ENCODE peak calls at places on chromosomes 5 and 9, in nine cellular contexts. W is dorsolateral prefrontal cortex, L is tibial artery, H is prostate gland, F is HepG2, N is body of pancreas, E is endodermal cell, P is pancreas, V is endothelial cell of umbilical vein. B is an unnamed sample.
A peak's percentile ranks its signal among the peaks of the same experiment; 100 is the strongest.

GRCh38 chr9:34503406-34503805 is 19.4 kb downstream of the ENHO start:
- DNase-seq in W (no peak), L (no peak), H (peak; percentile 79), F (no peak), N (no peak), E (no peak), P (no peak), V (no peak), B (no peak)

GRCh38 chr5:77641963-77642589 is 3.6 kb upstream of the OTP start:
- DNase-seq in W (no peak), L (no peak), H (no peak), F (no peak), N (no peak), E (no peak), P (no peak), V (no peak), B (no peak)

GRCh38 chr5:133942589-133943474 is 25.6 kb downstream of the C5orf15 start:
- DNase-seq in W (no peak), L (peak; percentile 60), H (peak; percentile 61), F (no peak), N (no peak), E (peak; percentile 17), P (no peak), V (no peak), B (no peak)

GRCh38 chr5:149487672-149488071 is 63.6 kb downstream of the CSNK1A1 start:
- DNase-seq in W (no peak), L (no peak), H (no peak), F (no peak), N (no peak), E (no peak), P (no peak), V (no peak), B (no peak)

GRCh38 chr5:81208904-81209303 is 24.2 kb upstream of the CKMT2 start:
- DNase-seq in W (no peak), L (no peak), H (no peak), F (no peak), N (no peak), E (no peak), P (no peak), V (no peak), B (no peak)

GRCh38 chr5:171957591-171958251 is 48.7 kb downstream of the FBXW11 start:
- DNase-seq in W (no peak), L (no peak), H (peak; percentile 51), F (peak; percentile 35), N (peak; percentile 50), E (no peak), P (no peak), V (no peak), B (no peak)

GRCh38 chr9:19255821-19256220 is 25.3 kb downstream of the DENND4C start:
- DNase-seq in W (no peak), L (no peak), H (no peak), F (no peak), N (no peak), E (no peak), P (no peak), V (no peak), B (no peak)

GRCh38 chr9:126773004-126773607 is 31.7 kb upstream of the ZBTB43 start:
- DNase-seq in W (no peak), L (no peak), H (no peak), F (peak; percentile 32), N (no peak), E (peak; percentile 85), P (no peak), V (no peak), B (no peak)

GRCh38 chr5:13350754-13351153 is 593.7 kb downstream of the DNAH5 start:
- DNase-seq in W (no peak), L (no peak), H (no peak), F (no peak), N (no peak), E (no peak), P (no peak), V (no peak), B (no peak)

GRCh38 chr5:97534166-97534565 is 351.1 kb upstream of the RIOK2 start:
- DNase-seq in W (no peak), L (no peak), H (peak; percentile 20), F (peak; percentile 42), N (peak; percentile 18), E (peak; percentile 66), P (no peak), V (peak; percentile 75), B (no peak)

GRCh38 chr9:7300484-7300883 is 499.1 kb downstream of the DMAC1 start:
- DNase-seq in W (no peak), L (no peak), H (no peak), F (no peak), N (no peak), E (no peak), P (no peak), V (no peak), B (no peak)

GRCh38 chr9:97507585-97507984 is 6.1 kb downstream of the TMOD1 start:
- DNase-seq in W (no peak), L (no peak), H (no peak), F (no peak), N (no peak), E (no peak), P (no peak), V (no peak), B (no peak)

GRCh38 chr5:164235176-164235914 is 729.9 kb downstream of the MAT2B start:
- DNase-seq in W (no peak), L (no peak), H (no peak), F (no peak), N (no peak), E (no peak), P (no peak), V (peak; percentile 88), B (no peak)

GRCh38 chr5:125134216-125135081 is 388.0 kb upstream of the ZNF608 start:
- DNase-seq in W (no peak), L (no peak), H (no peak), F (no peak), N (no peak), E (no peak), P (no peak), V (peak; percentile 30), B (no peak)

GRCh38 chr9:73839471-73839870 is 657.7 kb upstream of the RORB start:
- DNase-seq in W (no peak), L (no peak), H (no peak), F (no peak), N (no peak), E (no peak), P (no peak), V (no peak), B (no peak)

GRCh38 chr5:61744690-61745619 is 412.9 kb downstream of the ZSWIM6 start:
- DNase-seq in W (no peak), L (no peak), H (peak; percentile 34), F (peak; percentile 3), N (peak; percentile 13), E (no peak), P (no peak), V (no peak), B (no peak)

GRCh38 chr5:173341911-173342535 is 13.8 kb upstream of the STC2 start:
- DNase-seq in W (no peak), L (no peak), H (no peak), F (no peak), N (no peak), E (peak; percentile 73), P (no peak), V (no peak), B (no peak)

GRCh38 chr5:100647461-100648230 is 112.5 kb downstream of the FAM174A start:
- DNase-seq in W (peak; percentile 15), L (no peak), H (peak; percentile 67), F (no peak), N (peak; percentile 61), E (no peak), P (peak; percentile 69), V (peak; percentile 6), B (no peak)

GRCh38 chr9:38235244-38235643 is 157.3 kb upstream of the ALDH1B1 start:
- DNase-seq in W (no peak), L (no peak), H (no peak), F (no peak), N (no peak), E (no peak), P (no peak), V (no peak), B (no peak)

GRCh38 chr5:56314536-56314935 is 81.4 kb upstream of the ANKRD55 start:
- DNase-seq in W (no peak), L (no peak), H (no peak), F (peak; percentile 21), N (peak; percentile 33), E (peak; percentile 64), P (peak; percentile 46), V (no peak), B (no peak)
- TF ChIP-seq CTCF in W (no peak), L (peak; percentile 44), H (no peak), F (peak; percentile 59), N (no peak), E (peak; percentile 71), P (no peak), V (no peak), B (no peak)

DNA sequence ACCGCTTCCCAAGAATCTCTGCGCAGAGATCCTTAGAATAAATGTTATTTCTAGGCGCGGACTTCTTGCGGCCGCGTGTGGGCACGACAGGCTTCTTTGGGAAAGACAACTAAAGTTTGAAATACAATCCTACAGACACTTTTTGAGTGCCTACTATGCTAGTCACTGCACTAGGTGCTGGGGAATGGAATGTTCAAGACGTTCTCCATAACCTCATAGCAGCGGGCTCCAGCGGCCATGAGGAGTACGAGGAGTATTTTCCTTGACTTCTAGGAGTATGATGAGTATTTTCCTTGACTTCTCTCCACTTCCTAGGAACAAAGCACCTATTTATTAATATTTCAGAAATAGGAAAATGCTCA is 636 bp upstream of the PWWP2A start:
- DNase-seq in W (no peak), L (no peak), H (no peak), F (no peak), N (no peak), E (no peak), P (no peak), V (no peak), B (no peak)
- H3K4me3 ChIP-seq in W (peak overlapping the region; percentile 52), L (no peak overlapping the region), H (no peak overlapping the region), F (peak overlapping the region; percentile 31), N (no peak overlapping the region), E (peak overlapping the region; percentile 70), P (no peak overlapping the region), V (no peak overlapping the region), B (no peak overlapping the region)

DNA sequence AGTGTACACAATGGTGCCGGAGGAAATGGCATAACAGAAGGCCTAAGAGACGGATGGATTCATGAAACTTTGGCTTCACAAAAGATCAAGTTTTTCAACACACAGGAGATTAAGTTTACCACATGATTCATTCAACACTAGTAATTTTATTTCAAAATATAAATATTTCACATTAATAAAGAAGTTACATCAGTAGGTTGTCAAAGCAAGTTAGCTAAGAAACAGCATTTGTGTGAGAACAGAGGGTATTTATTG is 1.7 kb upstream of the CTNNAL1 start:
- DNase-seq in W (no peak), L (no peak), H (no peak), F (no peak), N (no peak), E (no peak), P (no peak), V (no peak), B (no peak)
- H3K27ac ChIP-seq in W (no peak overlapping the region), L (peak overlapping the region; percentile 91), H (no peak overlapping the region), F (no peak overlapping the region), N (no peak overlapping the region), E (no peak overlapping the region), P (no peak overlapping the region), V (no peak overlapping the region), B (peak overlapping the region; percentile 88)

DNA sequence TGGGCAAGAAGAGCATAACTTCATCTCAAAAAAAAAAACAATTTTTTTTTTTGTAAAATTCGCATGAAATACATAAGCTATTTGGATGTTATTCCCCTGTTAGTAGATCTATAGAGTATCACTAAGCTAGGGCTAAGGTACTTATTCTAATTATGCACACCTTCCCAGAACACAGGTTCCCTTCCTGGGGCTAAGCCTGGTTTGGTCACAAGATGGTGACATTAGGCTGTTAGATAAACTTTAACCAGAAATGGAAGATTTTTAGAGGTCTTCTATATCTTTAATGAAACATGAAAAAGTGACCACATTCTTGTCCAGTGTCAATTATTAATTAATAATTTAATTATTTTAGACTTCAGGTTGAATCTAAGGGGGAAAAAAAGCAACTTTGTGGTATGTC is 433.5 kb downstream of the CDH18 start:
- DNase-seq in W (no peak), L (no peak), H (no peak), F (no peak), N (no peak), E (no peak), P (no peak), V (no peak), B (no peak)
- TF ChIP-seq CTCF in W (no peak), L (no peak), H (no peak), F (no peak), N (no peak), E (peak; percentile 62), P (no peak), V (no peak), B (no peak)